ENCODE peak calls at places on chromosomes 5 and 9, in five cellular contexts. Q is astrocyte, N is HCT116, P is WTC11, B is fibroblast of gingiva. L is an unnamed sample.

GRCh38 chr5:2719332-2719731 is 32.1 kb downstream of the IRX2 start:
- DNase-seq in Q (no peak), N (no peak), P (no peak), B (no peak), L (no peak)

GRCh38 chr9:22211588-22212360 is 202.7 kb upstream of the CDKN2B start:
- DNase-seq in Q (peak), N (peak), P (no peak), B (peak), L (peak)

GRCh38 chr5:3392306-3392939 is 203.2 kb upstream of the IRX1 start:
- DNase-seq in Q (no peak), N (no peak), P (no peak), B (no peak), L (no peak)

GRCh38 chr5:73895471-73895870 is 269.5 kb downstream of the ARHGEF28 start:
- DNase-seq in Q (no peak), N (no peak), P (no peak), B (peak), L (no peak)

GRCh38 chr5:161305601-161306000 is 240.9 kb downstream of the GABRB2 start:
- DNase-seq in Q (no peak), N (no peak), P (no peak), B (no peak), L (no peak)

GRCh38 chr5:96920956-96921355 is 14.9 kb upstream of the LNPEP start:
- DNase-seq in Q (no peak), N (no peak), P (no peak), B (no peak), L (no peak)

GRCh38 chr5:153618857-153619256 is 128.4 kb downstream of the GRIA1 start:
- DNase-seq in Q (peak), N (no peak), P (no peak), B (no peak), L (no peak)

GRCh38 chr9:131502781-131503625 is at the start of gene POMT1:
- DNase-seq in Q (peak), N (peak), P (peak), B (peak), L (peak)

GRCh38 chr5:68554566-68555279 is 339.2 kb downstream of the PIK3R1 start:
- DNase-seq in Q (peak), N (peak), P (no peak), B (peak), L (peak)

GRCh38 chr9:9764821-9765220 is 848.0 kb downstream of the PTPRD start:
- DNase-seq in Q (peak), N (no peak), P (no peak), B (peak), L (no peak)

GRCh38 chr9:33143241-33143642 is 23.9 kb downstream of the B4GALT1 start:
- DNase-seq in Q (peak), N (no peak), P (no peak), B (peak), L (peak)

GRCh38 chr5:116320486-116320885 is 235.7 kb downstream of the COMMD10 start:
- DNase-seq in Q (peak), N (no peak), P (no peak), B (peak), L (peak)

GRCh38 chr9:13088734-13089427 is 190.6 kb downstream of the MPDZ start:
- DNase-seq in Q (peak), N (peak), P (peak), B (peak), L (peak)

GRCh38 chr5:88190106-88190834 is 78.4 kb downstream of the TMEM161B start:
- DNase-seq in Q (no peak), N (no peak), P (peak), B (no peak), L (peak)

GRCh38 chr9:69594180-69594579 is 78.0 kb downstream of the APBA1 start:
- DNase-seq in Q (no peak), N (no peak), P (no peak), B (no peak), L (no peak)

GRCh38 chr5:119323630-119324000 is 32.2 kb upstream of the TNFAIP8 start:
- DNase-seq in Q (peak), N (no peak), P (no peak), B (peak), L (peak)

GRCh38 chr5:32018476-32019436 is 155.4 kb downstream of the GOLPH3 start:
- DNase-seq in Q (peak), N (no peak), P (no peak), B (no peak), L (no peak)

GRCh38 chr9:127817881-127818434 is 15.3 kb downstream of the FPGS start:
- DNase-seq in Q (no peak), N (no peak), P (no peak), B (peak), L (no peak)

GRCh38 chr5:57488308-57488955 is 5.8 kb upstream of the ACTBL2 start:
- DNase-seq in Q (peak), N (no peak), P (no peak), B (peak), L (peak)

GRCh38 chr5:17190242-17190778 is 27.1 kb upstream of the BASP1 start:
- DNase-seq in Q (peak), N (peak), P (no peak), B (peak), L (peak)

GRCh38 chr9:79176298-79176697 is 395.5 kb upstream of the TLE4 start:
- DNase-seq in Q (peak), N (no peak), P (no peak), B (no peak), L (no peak)

GRCh38 chr5:69525490-69525889 is 32.9 kb downstream of the OCLN start:
- DNase-seq in Q (no peak), N (no peak), P (no peak), B (no peak), L (no peak)

GRCh38 chr5:1827410-1828397 is 26.5 kb downstream of the NDUFS6 start:
- DNase-seq in Q (no peak), N (no peak), P (peak), B (no peak), L (no peak)

GRCh38 chr5:78927657-78928282 is 57.3 kb downstream of the ARSB start:
- DNase-seq in Q (peak), N (peak), P (peak), B (no peak), L (peak)

GRCh38 chr9:137147091-137147792 is 8.3 kb downstream of the GRIN1 start:
- DNase-seq in Q (no peak), N (no peak), P (no peak), B (no peak), L (no peak)

GRCh38 chr5:149130121-149130931 is 11.0 kb upstream of the ABLIM3 start:
- DNase-seq in Q (no peak), N (no peak), P (no peak), B (peak), L (peak)

GRCh38 chr5:34709861-34710673 is 53.9 kb downstream of the RAI14 start:
- DNase-seq in Q (peak), N (no peak), P (no peak), B (peak), L (peak)